ENCODE peak calls at places on chromosomes 16 and 17, in six cellular contexts. X is tibial nerve, E is Peyer's patch, N is IMR-90, C is A549, B is adrenal gland. T is an unnamed sample.

GRCh38 chr17:8997994-8998628 is 23.2 kb upstream of the NTN1 start:
- DNase-seq in X (peak), E (peak), N (peak), C (peak), B (peak), T (no peak)

GRCh38 chr17:67686246-67686645 is 31.5 kb upstream of the NOL11 start:
- DNase-seq in X (no peak), E (no peak), N (no peak), C (no peak), B (no peak), T (no peak)

GRCh38 chr17:43832168-43832975 is 574 bp downstream of the MPP3 start:
- DNase-seq in X (peak), E (peak), N (peak), C (peak), B (peak), T (peak)

GRCh38 chr17:38897176-38897575 is 27.3 kb downstream of the LASP1 start:
- DNase-seq in X (peak), E (peak), N (peak), C (no peak), B (peak), T (no peak)

GRCh38 chr17:6796017-6796886 is 20.2 kb downstream of the FBXO39 start:
- DNase-seq in X (no peak), E (no peak), N (no peak), C (no peak), B (no peak), T (no peak)

GRCh38 chr16:3012828-3013420 is at the start of gene CLDN9:
- DNase-seq in X (no peak), E (peak), N (no peak), C (no peak), B (no peak), T (no peak)

GRCh38 chr16:4015991-4016325 is 100.3 kb downstream of the ADCY9 start:
- DNase-seq in X (no peak), E (no peak), N (no peak), C (no peak), B (no peak), T (no peak)

GRCh38 chr16:10744370-10745030 is 858 bp downstream of the NUBP1 start:
- DNase-seq in X (no peak), E (peak), N (peak), C (no peak), B (peak), T (peak)

DNA sequence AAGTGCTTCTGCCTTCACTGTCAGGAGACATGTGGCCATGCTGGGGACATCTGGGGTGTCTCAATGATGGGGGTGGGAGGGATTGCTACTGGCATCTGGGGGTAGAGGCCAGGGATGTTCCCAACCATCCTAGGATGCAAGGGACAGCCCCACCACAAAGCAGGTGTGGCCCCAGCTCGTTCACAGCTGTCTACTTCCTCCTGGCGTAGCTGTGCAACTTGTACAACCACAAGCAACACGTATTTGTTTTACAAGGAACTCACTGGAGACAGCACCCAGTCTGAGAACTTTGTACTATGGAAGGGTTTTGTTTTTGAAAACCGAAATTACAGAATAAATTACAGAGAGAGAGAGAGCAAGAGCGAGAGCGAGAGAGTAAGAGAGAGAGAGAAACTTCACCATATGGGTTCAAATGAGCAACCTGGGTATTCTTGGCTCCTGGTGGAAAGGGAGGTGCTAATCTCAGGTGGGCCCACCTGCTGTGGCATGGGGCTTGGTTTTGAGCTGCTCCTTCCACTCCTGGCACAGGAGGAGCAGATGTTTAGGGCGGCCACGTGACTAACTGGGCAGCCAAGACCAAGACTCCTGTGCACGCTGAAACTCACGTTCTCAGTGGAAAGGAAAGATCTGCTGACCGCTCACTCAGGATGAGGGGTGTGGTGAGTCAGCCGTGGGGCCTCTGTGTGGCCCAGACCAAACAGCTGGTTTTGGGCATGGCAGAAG is 17.5 kb upstream of the TNFRSF13B start:
- DNase-seq in X (no peak), E (peak), N (no peak), C (no peak), B (no peak), T (peak)
- H3K4me3 ChIP-seq in X (no peak), E (no peak), N (no peak), C (no peak), B (no peak), T (no peak)

DNA sequence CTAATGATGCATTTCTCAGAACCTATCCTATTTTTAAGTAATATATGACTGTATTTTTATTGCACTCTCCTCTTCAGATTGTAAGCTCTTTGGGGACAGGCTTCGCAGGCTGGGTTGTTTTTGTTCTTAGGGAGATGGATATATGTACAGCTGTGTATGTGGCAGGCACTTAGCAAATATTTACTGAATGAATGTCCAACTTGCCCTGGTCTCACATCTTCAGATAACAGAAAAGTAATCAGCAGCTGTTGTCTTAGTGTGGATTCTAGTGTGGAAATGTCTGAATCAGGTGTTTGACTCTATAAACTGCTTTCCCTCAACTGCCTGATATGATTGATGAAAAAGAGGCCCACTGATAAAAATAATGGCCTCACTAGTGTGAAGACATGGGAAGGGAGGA is 47.1 kb upstream of the SLC12A3 start:
- DNase-seq in X (no peak), E (no peak), N (no peak), C (no peak), B (no peak), T (no peak)
- TF ChIP-seq CTCF in X (no peak), E (no peak), N (no peak), C (no peak), B (no peak), T (no peak)

DNA sequence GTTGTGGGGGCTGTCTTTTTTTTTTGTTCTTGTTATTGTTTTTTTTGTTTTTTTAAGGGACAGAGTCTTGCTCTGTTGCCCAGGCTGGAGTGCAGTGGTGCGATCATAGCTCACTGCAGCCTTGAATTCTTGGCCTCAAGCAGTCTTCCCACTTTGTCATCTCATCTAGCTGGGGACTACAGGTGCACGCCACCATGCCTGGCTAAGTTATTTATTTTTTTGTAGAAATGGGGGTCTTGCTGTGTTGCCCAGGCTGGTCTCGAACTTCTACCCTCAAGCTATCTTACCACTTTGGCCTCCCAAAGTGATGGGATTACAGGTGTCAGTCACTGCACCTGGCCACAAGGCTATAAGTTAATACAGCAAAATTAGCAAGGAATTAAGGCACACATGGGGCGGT is 101.7 kb downstream of the ABCC1 start:
- DNase-seq in X (no peak), E (no peak), N (no peak), C (no peak), B (no peak), T (no peak)
- TF ChIP-seq POLR2A in X (no peak), E (no peak), N (no peak), C (no peak), B (no peak), T (no peak)

GRCh38 chr17:73498854-73499597 is 145.2 kb downstream of the SDK2 start:
- DNase-seq in X (no peak), E (no peak), N (no peak), C (no peak), B (no peak), T (no peak)

GRCh38 chr17:73503560-73503959 is 140.7 kb downstream of the SDK2 start:
- DNase-seq in X (no peak), E (no peak), N (no peak), C (no peak), B (no peak), T (no peak)

GRCh38 chr17:73498176-73498575 is 146.1 kb downstream of the SDK2 start:
- DNase-seq in X (no peak), E (no peak), N (no peak), C (no peak), B (no peak), T (no peak)

GRCh38 chr17:73497721-73498120 is 146.5 kb downstream of the SDK2 start:
- DNase-seq in X (no peak), E (no peak), N (no peak), C (no peak), B (no peak), T (no peak)

GRCh38 chr17:73500414-73500999 is 143.7 kb downstream of the SDK2 start:
- DNase-seq in X (no peak), E (no peak), N (no peak), C (no peak), B (no peak), T (no peak)
- H3K4me3 ChIP-seq in X (no peak), E (no peak), N (no peak), C (no peak), B (no peak), T (no peak)

DNA sequence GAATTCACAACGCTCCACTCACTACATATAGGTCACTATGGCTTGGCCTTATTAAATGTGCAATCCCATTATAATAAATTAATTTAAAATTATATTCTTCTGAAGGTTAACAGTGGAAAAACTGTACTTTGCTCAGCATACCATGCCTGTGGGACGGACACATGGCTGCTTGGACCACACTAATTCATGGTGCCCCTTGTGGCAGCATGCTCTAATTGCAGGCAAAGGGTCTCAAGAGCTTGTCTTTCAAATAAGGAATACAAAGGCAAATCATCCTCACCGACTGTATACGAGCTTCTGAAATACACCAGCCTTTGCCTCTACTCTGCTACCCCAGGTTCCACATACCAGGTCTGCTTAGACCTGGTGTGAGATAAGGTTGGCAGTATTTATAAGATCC is 11.7 kb downstream of the SMPD3 start:
- DNase-seq in X (no peak), E (peak), N (no peak), C (peak), B (no peak), T (no peak)
- TF ChIP-seq CTCF in X (no peak), E (peak), N (no peak), C (no peak), B (peak), T (no peak)

DNA sequence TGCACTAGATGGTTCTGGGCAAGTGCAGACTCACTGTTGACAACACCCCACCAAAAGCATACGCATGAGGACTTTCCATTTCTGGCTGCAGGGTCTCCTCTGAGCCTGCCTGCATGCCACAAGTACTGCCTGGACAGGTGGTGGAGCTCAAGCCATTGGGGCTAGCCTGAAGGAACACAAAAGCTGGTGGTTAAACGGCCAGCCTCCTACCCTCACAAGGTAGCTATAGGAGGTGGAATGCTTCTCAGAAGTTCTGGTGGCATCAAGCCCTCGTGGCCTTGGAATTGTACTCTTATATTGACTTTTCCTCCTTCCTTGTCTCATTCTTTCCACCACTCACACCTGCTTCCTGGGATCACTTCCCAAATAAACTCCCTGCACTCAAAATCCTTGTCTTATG is 56.6 kb upstream of the BCAR1 start:
- DNase-seq in X (no peak), E (no peak), N (no peak), C (no peak), B (no peak), T (no peak)
- TF ChIP-seq POLR2A in X (no peak), E (no peak), N (no peak), C (no peak), B (no peak), T (no peak)

DNA sequence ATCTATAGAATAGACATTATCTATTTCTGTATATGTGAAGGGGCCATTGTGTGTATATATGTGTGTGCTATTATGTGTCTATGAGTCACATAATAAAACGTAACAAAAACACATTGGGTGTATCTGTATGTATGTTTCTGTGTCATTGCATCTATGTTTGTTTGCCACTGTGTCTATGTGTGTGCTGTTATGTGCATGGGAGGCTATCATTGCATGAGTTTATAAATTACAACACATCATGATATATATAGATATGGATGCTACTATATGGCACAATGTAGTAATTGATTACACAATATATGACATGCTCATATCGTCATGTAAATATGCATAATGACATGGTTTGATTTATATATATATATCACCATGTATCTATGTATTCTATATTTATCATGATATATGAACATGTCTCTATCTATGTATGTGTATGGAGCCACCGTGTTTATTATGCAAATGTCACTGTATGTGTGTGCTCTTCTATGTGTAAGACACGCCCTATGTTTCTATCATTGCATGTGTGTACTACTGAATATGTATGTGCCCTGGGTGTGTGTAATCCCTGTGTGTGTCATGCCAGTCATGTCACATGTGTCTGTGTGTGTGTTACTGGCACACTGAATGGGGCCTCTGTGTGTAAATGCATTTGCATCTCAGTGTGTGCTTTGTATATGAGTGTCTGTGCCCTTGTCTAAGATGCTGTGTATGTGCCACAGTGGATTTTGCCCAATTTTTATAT is 1.4 kb upstream of the TSPOAP1 start:
- DNase-seq in X (no peak), E (no peak), N (no peak), C (no peak), B (no peak), T (no peak)
- H3K4me3 ChIP-seq in X (no peak), E (peak), N (no peak), C (no peak), B (no peak), T (no peak)

GRCh38 chr16:83809092-83809491 is 1.3 kb downstream of the HSBP1 start:
- DNase-seq in X (no peak), E (no peak), N (no peak), C (no peak), B (no peak), T (no peak)
- TF ChIP-seq CTCF in X (no peak), E (no peak), N (no peak), C (no peak), B (no peak), T (no peak)

DNA sequence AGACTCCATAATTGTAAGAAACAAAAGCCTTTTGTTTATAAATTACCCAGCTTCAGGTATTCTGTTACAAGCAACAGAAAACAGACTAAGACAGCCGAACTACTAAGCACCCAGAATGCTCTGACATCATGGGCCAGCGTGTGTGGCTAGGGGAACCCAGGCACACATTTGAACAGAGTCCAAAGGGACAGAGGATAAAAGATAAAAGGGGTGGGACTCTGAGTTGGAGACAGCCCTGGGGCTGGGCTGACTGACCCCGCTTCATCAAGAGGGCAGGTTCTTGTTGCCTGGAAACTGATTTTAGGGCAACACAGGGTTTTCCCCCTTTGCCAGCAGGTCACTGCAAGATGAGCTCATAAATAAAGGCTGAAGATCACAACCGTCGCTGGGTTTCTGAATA is 30.5 kb upstream of the ZNF287 start:
- DNase-seq in X (no peak), E (no peak), N (no peak), C (no peak), B (no peak), T (no peak)
- TF ChIP-seq POLR2A in X (no peak), E (no peak), N (no peak), C (no peak), B (no peak), T (no peak)

GRCh38 chr17:80187493-80187892 is 17.7 kb downstream of the CARD14 start:
- DNase-seq in X (peak), E (peak), N (no peak), C (no peak), B (peak), T (peak)
- H3K4me3 ChIP-seq in X (no peak), E (peak), N (no peak), C (peak), B (peak), T (no peak)